ENCODE peak calls at places on chromosomes 2 and 18, in seven cellular contexts. One of them, this sample, is unnamed.

GRCh38 chr2:172928754-172929153 is 146.9 kb upstream of the MAP3K20 start:
- DNase-seq in hepatocyte: peak
- DNase-seq in cardiac muscle cell: peak
- DNase-seq in RWPE2: no peak
- DNase-seq in esophagus muscularis mucosa: no peak
- DNase-seq in left lung: no peak
- DNase-seq in upper lobe of left lung: no peak
- DNase-seq in this sample: peak

GRCh38 chr2:106070181-106070580 is 123.9 kb downstream of the UXS1 start:
- DNase-seq in RWPE2: no peak
- DNase-seq in hepatocyte: no peak
- DNase-seq in esophagus muscularis mucosa: peak
- DNase-seq in cardiac muscle cell: no peak
- DNase-seq in upper lobe of left lung: no peak
- DNase-seq in left lung: no peak
- DNase-seq in this sample: no peak

GRCh38 chr2:136765256-136765735 is at the start of gene THSD7B:
- DNase-seq in upper lobe of left lung: peak
- DNase-seq in left lung: peak
- DNase-seq in RWPE2: no peak
- DNase-seq in esophagus muscularis mucosa: no peak
- DNase-seq in cardiac muscle cell: no peak
- DNase-seq in hepatocyte: peak
- DNase-seq in this sample: no peak

GRCh38 chr2:82857952-82858351 is 1601.1 kb downstream of the SUCLG1 start:
- DNase-seq in RWPE2: no peak
- DNase-seq in esophagus muscularis mucosa: no peak
- DNase-seq in hepatocyte: no peak
- DNase-seq in left lung: no peak
- DNase-seq in upper lobe of left lung: no peak
- DNase-seq in cardiac muscle cell: peak
- DNase-seq in this sample: no peak

GRCh38 chr2:177147093-177147694 is 65.4 kb upstream of the HNRNPA3 start:
- DNase-seq in upper lobe of left lung: no peak
- DNase-seq in hepatocyte: peak
- DNase-seq in esophagus muscularis mucosa: no peak
- DNase-seq in cardiac muscle cell: peak
- DNase-seq in left lung: no peak
- DNase-seq in RWPE2: no peak
- DNase-seq in this sample: peak

GRCh38 chr2:2825516-2826208 is 494.6 kb upstream of the MYT1L start:
- DNase-seq in RWPE2: no peak
- DNase-seq in left lung: no peak
- DNase-seq in upper lobe of left lung: no peak
- DNase-seq in cardiac muscle cell: no peak
- DNase-seq in hepatocyte: no peak
- DNase-seq in esophagus muscularis mucosa: no peak
- DNase-seq in this sample: no peak

GRCh38 chr2:11710210-11710609 is 36.2 kb upstream of the LPIN1 start:
- DNase-seq in esophagus muscularis mucosa: no peak
- DNase-seq in left lung: no peak
- DNase-seq in hepatocyte: peak
- DNase-seq in upper lobe of left lung: no peak
- DNase-seq in cardiac muscle cell: peak
- DNase-seq in RWPE2: no peak
- DNase-seq in this sample: peak

GRCh38 chr2:231926180-231926741 is at the start of gene NPPC:
- DNase-seq in hepatocyte: peak
- DNase-seq in upper lobe of left lung: peak
- DNase-seq in cardiac muscle cell: peak
- DNase-seq in esophagus muscularis mucosa: no peak
- DNase-seq in RWPE2: peak
- DNase-seq in left lung: peak
- DNase-seq in this sample: peak

GRCh38 chr2:157497603-157498314 is 53.9 kb upstream of the CYTIP start:
- DNase-seq in cardiac muscle cell: peak
- DNase-seq in RWPE2: no peak
- DNase-seq in left lung: no peak
- DNase-seq in esophagus muscularis mucosa: no peak
- DNase-seq in upper lobe of left lung: no peak
- DNase-seq in hepatocyte: peak
- DNase-seq in this sample: peak

GRCh38 chr2:181771355-181771754 is 91.0 kb upstream of the NEUROD1 start:
- DNase-seq in upper lobe of left lung: no peak
- DNase-seq in hepatocyte: no peak
- DNase-seq in left lung: no peak
- DNase-seq in cardiac muscle cell: no peak
- DNase-seq in esophagus muscularis mucosa: no peak
- DNase-seq in RWPE2: no peak
- DNase-seq in this sample: no peak

GRCh38 chr2:106541333-106541732 is 54.2 kb downstream of the CD8B2 start:
- DNase-seq in upper lobe of left lung: no peak
- DNase-seq in cardiac muscle cell: no peak
- DNase-seq in RWPE2: no peak
- DNase-seq in esophagus muscularis mucosa: no peak
- DNase-seq in left lung: no peak
- DNase-seq in hepatocyte: no peak
- DNase-seq in this sample: no peak

GRCh38 chr2:237171396-237171795 is 85.7 kb downstream of the COPS8 start:
- DNase-seq in esophagus muscularis mucosa: peak
- DNase-seq in left lung: no peak
- DNase-seq in hepatocyte: peak
- DNase-seq in upper lobe of left lung: no peak
- DNase-seq in RWPE2: no peak
- DNase-seq in cardiac muscle cell: peak
- DNase-seq in this sample: no peak

GRCh38 chr2:96642564-96643350 is at the start of gene FER1L5:
- DNase-seq in esophagus muscularis mucosa: no peak
- DNase-seq in upper lobe of left lung: no peak
- DNase-seq in RWPE2: no peak
- DNase-seq in cardiac muscle cell: peak
- DNase-seq in hepatocyte: peak
- DNase-seq in left lung: no peak
- DNase-seq in this sample: peak

GRCh38 chr2:188378551-188378950 is 86.9 kb downstream of the GULP1 start:
- DNase-seq in esophagus muscularis mucosa: no peak
- DNase-seq in RWPE2: no peak
- DNase-seq in hepatocyte: no peak
- DNase-seq in upper lobe of left lung: no peak
- DNase-seq in left lung: no peak
- DNase-seq in cardiac muscle cell: no peak
- DNase-seq in this sample: no peak

GRCh38 chr18:59923539-59924196 is 23.9 kb downstream of the PMAIP1 start:
- DNase-seq in esophagus muscularis mucosa: peak
- DNase-seq in hepatocyte: no peak
- DNase-seq in upper lobe of left lung: no peak
- DNase-seq in RWPE2: no peak
- DNase-seq in cardiac muscle cell: no peak
- DNase-seq in left lung: no peak
- DNase-seq in this sample: no peak

GRCh38 chr2:85853499-85854165 is 35.2 kb downstream of the ST3GAL5 start:
- DNase-seq in upper lobe of left lung: no peak
- DNase-seq in hepatocyte: no peak
- DNase-seq in cardiac muscle cell: no peak
- DNase-seq in esophagus muscularis mucosa: peak
- DNase-seq in left lung: no peak
- DNase-seq in RWPE2: no peak
- DNase-seq in this sample: no peak

GRCh38 chr18:43125471-43125870 is 10.0 kb upstream of the RIT2 start:
- DNase-seq in hepatocyte: no peak
- DNase-seq in upper lobe of left lung: no peak
- DNase-seq in cardiac muscle cell: no peak
- DNase-seq in esophagus muscularis mucosa: no peak
- DNase-seq in RWPE2: no peak
- DNase-seq in left lung: no peak
- DNase-seq in this sample: no peak

DNA sequence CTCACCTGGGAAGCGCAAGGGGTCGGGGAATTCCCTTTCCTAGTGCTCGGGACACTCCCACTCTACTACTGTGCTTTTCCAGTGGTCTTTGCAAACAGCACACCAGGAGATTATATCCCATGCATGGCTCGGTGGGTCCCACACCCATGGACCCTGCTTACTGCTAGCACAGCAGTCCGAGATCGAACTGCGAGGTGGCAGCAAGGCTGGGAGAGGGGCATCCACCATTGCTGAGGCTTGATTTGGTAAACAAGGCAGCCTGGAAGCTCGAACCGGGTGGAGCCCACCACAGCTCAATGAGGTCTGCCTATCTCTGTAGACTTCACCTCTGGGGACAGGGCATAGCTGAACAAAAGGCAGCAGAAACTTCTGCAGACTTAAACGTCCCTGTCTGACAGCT is 64.7 kb upstream of the CRACDL start:
- DNase-seq in upper lobe of left lung: no peak
- DNase-seq in left lung: peak
- DNase-seq in cardiac muscle cell: no peak
- DNase-seq in hepatocyte: no peak
- DNase-seq in RWPE2: no peak
- DNase-seq in esophagus muscularis mucosa: no peak
- DNase-seq in this sample: no peak
- H3K27ac ChIP-seq in upper lobe of left lung: no peak
- H3K27ac ChIP-seq in left lung: no peak
- H3K27ac ChIP-seq in cardiac muscle cell: no peak
- H3K27ac ChIP-seq in hepatocyte: no peak
- H3K27ac ChIP-seq in RWPE2: no peak
- H3K27ac ChIP-seq in esophagus muscularis mucosa: no peak
- H3K27ac ChIP-seq in this sample: no peak

DNA sequence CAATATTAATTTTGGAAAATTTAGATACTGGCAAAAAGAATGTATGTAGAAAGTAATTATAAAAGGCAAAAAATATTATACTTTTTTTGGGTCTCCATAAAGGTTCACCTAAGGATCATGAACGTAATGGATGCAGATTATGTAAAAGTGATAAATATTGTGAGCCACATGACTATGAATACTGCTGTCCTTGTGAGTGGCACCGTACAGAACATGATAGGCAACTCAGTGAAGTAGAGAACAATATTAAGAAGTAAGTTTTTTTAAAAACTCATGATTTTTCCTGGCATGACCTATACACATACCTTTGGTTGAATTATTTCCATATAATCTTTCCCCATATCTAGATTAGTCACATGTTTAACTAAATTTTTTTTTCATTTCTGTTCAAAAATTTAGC is 18.6 kb downstream of the GEN1 start:
- DNase-seq in left lung: no peak
- DNase-seq in upper lobe of left lung: no peak
- DNase-seq in cardiac muscle cell: no peak
- DNase-seq in esophagus muscularis mucosa: no peak
- DNase-seq in hepatocyte: no peak
- DNase-seq in RWPE2: no peak
- DNase-seq in this sample: no peak
- H3K27ac ChIP-seq in left lung: no peak
- H3K27ac ChIP-seq in upper lobe of left lung: no peak
- H3K27ac ChIP-seq in cardiac muscle cell: no peak
- H3K27ac ChIP-seq in esophagus muscularis mucosa: no peak
- H3K27ac ChIP-seq in hepatocyte: no peak
- H3K27ac ChIP-seq in RWPE2: no peak
- H3K27ac ChIP-seq in this sample: no peak

DNA sequence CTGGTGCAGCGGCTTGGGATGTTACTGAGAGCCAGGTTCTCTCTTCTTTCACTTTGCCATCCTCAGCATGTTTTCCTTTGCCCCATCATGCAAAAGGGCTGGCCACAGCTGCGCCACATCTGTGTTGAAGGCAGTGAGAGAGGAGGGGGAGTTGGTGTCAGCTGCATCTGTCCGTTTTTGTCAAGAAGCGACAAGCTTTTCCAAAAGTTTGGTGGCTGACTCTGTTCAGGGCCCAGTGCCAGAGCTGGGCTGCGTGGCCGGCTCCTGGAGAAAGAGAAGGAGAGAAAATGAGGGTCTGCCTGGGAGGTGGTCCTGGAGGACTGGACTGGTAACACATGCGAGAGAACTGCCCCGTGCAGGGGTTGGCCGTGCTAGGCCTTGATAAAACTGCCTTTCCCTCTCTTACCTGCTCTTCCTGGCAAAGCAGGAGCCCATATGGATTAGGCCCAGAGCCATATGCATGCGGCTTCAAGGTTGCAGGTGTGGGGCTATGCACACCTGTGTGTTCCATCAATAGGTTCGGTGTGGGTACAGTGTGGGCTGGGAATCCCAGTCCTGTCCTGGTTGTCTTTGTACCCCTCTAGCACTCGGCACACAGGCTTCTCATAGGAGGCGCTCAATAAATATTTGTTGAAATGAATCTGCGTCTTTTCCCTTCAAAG is 9.0 kb downstream of the RNF144A start:
- DNase-seq in hepatocyte: no peak
- DNase-seq in RWPE2: no peak
- DNase-seq in upper lobe of left lung: peak
- DNase-seq in left lung: no peak
- DNase-seq in cardiac muscle cell: no peak
- DNase-seq in esophagus muscularis mucosa: peak
- DNase-seq in this sample: peak
- H3K27ac ChIP-seq in hepatocyte: no peak
- H3K27ac ChIP-seq in RWPE2: no peak
- H3K27ac ChIP-seq in upper lobe of left lung: no peak
- H3K27ac ChIP-seq in left lung: no peak
- H3K27ac ChIP-seq in cardiac muscle cell: no peak
- H3K27ac ChIP-seq in esophagus muscularis mucosa: no peak
- H3K27ac ChIP-seq in this sample: peak

DNA sequence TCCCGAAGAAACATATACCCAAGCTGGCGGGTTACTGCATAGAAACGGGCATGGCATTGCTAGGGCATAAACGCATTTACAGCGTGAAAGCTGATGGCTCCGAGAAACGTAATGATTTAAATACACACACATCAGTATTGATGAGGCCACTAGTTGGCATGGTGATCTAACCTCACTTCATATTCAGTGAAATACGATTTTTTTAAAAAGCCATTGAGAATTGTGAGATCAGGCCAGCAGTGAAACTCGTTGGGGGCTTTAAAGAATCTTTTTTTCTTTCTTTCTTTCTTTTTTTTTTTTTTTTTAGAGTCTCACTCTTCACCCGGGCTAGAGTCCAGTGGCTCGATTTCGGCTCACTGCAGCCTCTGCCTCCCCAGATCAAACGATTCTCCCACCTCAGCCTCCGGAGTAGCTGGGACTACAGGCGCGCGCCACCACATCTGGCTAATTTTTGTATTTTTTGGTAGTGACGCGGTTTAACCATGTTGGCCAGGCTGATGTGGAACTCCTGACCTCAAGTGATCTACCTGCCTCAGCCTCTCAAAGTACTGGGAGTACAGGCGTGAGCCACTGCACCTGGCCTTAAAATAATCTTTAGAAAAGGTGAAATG is 2.4 kb upstream of the SMAD7 start:
- DNase-seq in left lung: no peak
- DNase-seq in esophagus muscularis mucosa: no peak
- DNase-seq in RWPE2: no peak
- DNase-seq in upper lobe of left lung: no peak
- DNase-seq in hepatocyte: no peak
- DNase-seq in cardiac muscle cell: no peak
- DNase-seq in this sample: no peak
- H3K27ac ChIP-seq in left lung: peak
- H3K27ac ChIP-seq in esophagus muscularis mucosa: peak
- H3K27ac ChIP-seq in RWPE2: peak
- H3K27ac ChIP-seq in upper lobe of left lung: peak
- H3K27ac ChIP-seq in hepatocyte: peak
- H3K27ac ChIP-seq in cardiac muscle cell: peak
- H3K27ac ChIP-seq in this sample: peak